ENCODE peak calls at places on chromosomes 4 and X, in ten cellular contexts. One of them, this sample, is unnamed. For H3K36me3 and H3K4me1, the result is how much of the 10 kb centered on the place peaks cover.

GRCh38 chr4:5808081-5808741 is 84.7 kb downstream of the CRMP1 start:
- DNase-seq in ascending aorta: no peak
- DNase-seq in cardiac muscle cell: no peak
- DNase-seq in H1: no peak
- DNase-seq in kidney: no peak
- DNase-seq in thoracic aorta: no peak
- DNase-seq in OCI-LY7: no peak
- DNase-seq in right atrium auricular region: no peak
- DNase-seq in tibial artery: no peak
- DNase-seq in stomach: no peak
- DNase-seq in this sample: no peak

GRCh38 chrX:10296581-10296980 is 139.8 kb downstream of the CLCN4 start:
- DNase-seq in thoracic aorta: no peak
- DNase-seq in cardiac muscle cell: no peak
- DNase-seq in stomach: no peak
- DNase-seq in right atrium auricular region: no peak
- DNase-seq in kidney: no peak
- DNase-seq in H1: no peak
- DNase-seq in ascending aorta: no peak
- DNase-seq in tibial artery: no peak
- DNase-seq in OCI-LY7: no peak
- DNase-seq in this sample: no peak

GRCh38 chrX:71978164-71978563 is 67.5 kb downstream of the NHSL2 start:
- DNase-seq in tibial artery: no peak
- DNase-seq in kidney: no peak
- DNase-seq in cardiac muscle cell: no peak
- DNase-seq in OCI-LY7: no peak
- DNase-seq in right atrium auricular region: no peak
- DNase-seq in ascending aorta: no peak
- DNase-seq in H1: no peak
- DNase-seq in thoracic aorta: no peak
- DNase-seq in stomach: no peak
- DNase-seq in this sample: no peak

GRCh38 chrX:120302434-120302833 is 8.8 kb downstream of the TMEM255A start:
- DNase-seq in kidney: no peak
- DNase-seq in cardiac muscle cell: peak
- DNase-seq in right atrium auricular region: no peak
- DNase-seq in tibial artery: no peak
- DNase-seq in H1: no peak
- DNase-seq in stomach: no peak
- DNase-seq in OCI-LY7: peak
- DNase-seq in thoracic aorta: no peak
- DNase-seq in ascending aorta: peak
- DNase-seq in this sample: peak

GRCh38 chr4:98113005-98113404 is 30.3 kb downstream of the STPG2 start:
- DNase-seq in stomach: no peak
- DNase-seq in right atrium auricular region: no peak
- DNase-seq in ascending aorta: no peak
- DNase-seq in OCI-LY7: peak
- DNase-seq in cardiac muscle cell: peak
- DNase-seq in tibial artery: no peak
- DNase-seq in kidney: no peak
- DNase-seq in thoracic aorta: no peak
- DNase-seq in H1: no peak
- DNase-seq in this sample: peak

GRCh38 chr4:76748649-76749048 is 149.3 kb downstream of the SOWAHB start:
- DNase-seq in ascending aorta: no peak
- DNase-seq in OCI-LY7: peak
- DNase-seq in tibial artery: peak
- DNase-seq in thoracic aorta: no peak
- DNase-seq in cardiac muscle cell: no peak
- DNase-seq in H1: no peak
- DNase-seq in right atrium auricular region: no peak
- DNase-seq in kidney: no peak
- DNase-seq in stomach: peak
- DNase-seq in this sample: peak

GRCh38 chr4:151922306-151922705 is 161.5 kb upstream of the GATB start:
- DNase-seq in cardiac muscle cell: no peak
- DNase-seq in right atrium auricular region: no peak
- DNase-seq in OCI-LY7: no peak
- DNase-seq in stomach: no peak
- DNase-seq in H1: no peak
- DNase-seq in kidney: no peak
- DNase-seq in thoracic aorta: no peak
- DNase-seq in ascending aorta: no peak
- DNase-seq in tibial artery: no peak
- DNase-seq in this sample: no peak

GRCh38 chr4:166482755-166483154 is 609.7 kb downstream of the TLL1 start:
- DNase-seq in ascending aorta: no peak
- DNase-seq in OCI-LY7: no peak
- DNase-seq in cardiac muscle cell: no peak
- DNase-seq in stomach: no peak
- DNase-seq in H1: no peak
- DNase-seq in kidney: no peak
- DNase-seq in tibial artery: no peak
- DNase-seq in thoracic aorta: no peak
- DNase-seq in right atrium auricular region: no peak
- DNase-seq in this sample: no peak

GRCh38 chr4:92387459-92388069 is 83.8 kb downstream of the GRID2 start:
- DNase-seq in ascending aorta: no peak
- DNase-seq in tibial artery: no peak
- DNase-seq in cardiac muscle cell: peak
- DNase-seq in H1: no peak
- DNase-seq in stomach: no peak
- DNase-seq in thoracic aorta: no peak
- DNase-seq in OCI-LY7: peak
- DNase-seq in kidney: no peak
- DNase-seq in right atrium auricular region: no peak
- DNase-seq in this sample: peak

GRCh38 chr4:8176547-8177399 is 18.2 kb upstream of the ABLIM2 start:
- DNase-seq in ascending aorta: no peak
- DNase-seq in OCI-LY7: peak
- DNase-seq in cardiac muscle cell: peak
- DNase-seq in tibial artery: no peak
- DNase-seq in H1: peak
- DNase-seq in stomach: peak
- DNase-seq in thoracic aorta: no peak
- DNase-seq in kidney: no peak
- DNase-seq in right atrium auricular region: peak
- DNase-seq in this sample: peak

GRCh38 chr4:122827899-122828601 is 1.4 kb downstream of the FGF2 start:
- DNase-seq in right atrium auricular region: no peak
- DNase-seq in OCI-LY7: peak
- DNase-seq in stomach: no peak
- DNase-seq in cardiac muscle cell: peak
- DNase-seq in tibial artery: peak
- DNase-seq in H1: peak
- DNase-seq in kidney: no peak
- DNase-seq in ascending aorta: no peak
- DNase-seq in thoracic aorta: no peak
- DNase-seq in this sample: peak

GRCh38 chrX:9577555-9577954 is 112.7 kb downstream of the TBL1X start:
- DNase-seq in H1: no peak
- DNase-seq in cardiac muscle cell: no peak
- DNase-seq in kidney: no peak
- DNase-seq in tibial artery: no peak
- DNase-seq in OCI-LY7: no peak
- DNase-seq in ascending aorta: no peak
- DNase-seq in thoracic aorta: no peak
- DNase-seq in stomach: no peak
- DNase-seq in right atrium auricular region: no peak
- DNase-seq in this sample: no peak

DNA sequence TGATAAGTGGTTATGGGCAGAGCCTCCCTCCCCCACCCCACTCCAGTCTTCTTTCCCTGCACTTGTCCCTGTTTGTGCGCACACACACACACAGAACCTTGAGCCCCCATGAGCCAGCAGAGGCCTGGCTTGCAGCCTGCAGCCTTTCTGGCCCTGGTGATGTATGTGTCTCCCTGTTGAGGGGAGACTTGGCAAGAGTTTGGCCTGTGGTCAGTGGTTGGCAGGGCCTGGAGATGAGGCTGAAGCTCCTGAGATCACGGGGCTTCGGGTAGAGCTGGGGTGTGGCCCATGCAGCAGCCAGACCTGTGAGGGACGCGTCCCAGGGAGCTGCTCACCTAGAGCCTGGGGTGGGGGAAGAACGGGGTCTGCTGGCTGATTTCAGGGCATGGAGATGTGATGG is 2.3 kb downstream of the GPR173 start:
- DNase-seq in OCI-LY7: no peak
- DNase-seq in tibial artery: no peak
- DNase-seq in right atrium auricular region: no peak
- DNase-seq in kidney: no peak
- DNase-seq in ascending aorta: no peak
- DNase-seq in thoracic aorta: no peak
- DNase-seq in stomach: no peak
- DNase-seq in H1: no peak
- DNase-seq in cardiac muscle cell: no peak
- DNase-seq in this sample: no peak
- H3K36me3 ChIP-seq in OCI-LY7: under half
- H3K36me3 ChIP-seq in tibial artery: under half
- H3K36me3 ChIP-seq in right atrium auricular region: under half
- H3K36me3 ChIP-seq in kidney: under half
- H3K36me3 ChIP-seq in ascending aorta: under half
- H3K36me3 ChIP-seq in thoracic aorta: under half
- H3K36me3 ChIP-seq in stomach: under half
- H3K36me3 ChIP-seq in H1: under half
- H3K36me3 ChIP-seq in cardiac muscle cell: under half
- H3K36me3 ChIP-seq in this sample: under half

DNA sequence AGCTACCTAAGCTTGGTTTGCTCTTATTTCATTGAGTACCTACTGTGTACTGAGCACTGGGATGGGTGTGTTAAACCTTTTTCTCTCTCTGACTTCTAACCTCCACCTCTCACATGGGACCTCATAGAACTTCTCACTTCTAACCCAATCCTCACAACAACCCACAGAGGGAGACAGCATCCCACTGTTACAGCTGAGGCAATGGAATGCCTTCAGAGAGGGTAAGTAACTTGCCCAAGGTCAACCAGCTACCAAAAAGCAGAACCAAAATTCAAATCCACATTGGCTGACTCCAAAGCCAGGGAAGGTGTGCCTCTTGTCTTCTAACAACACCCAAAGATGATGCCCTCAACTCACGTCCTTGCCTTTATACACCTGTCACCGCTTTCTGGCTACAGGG is 5.4 kb downstream of the SEL1L3 start:
- DNase-seq in ascending aorta: no peak
- DNase-seq in stomach: no peak
- DNase-seq in right atrium auricular region: no peak
- DNase-seq in thoracic aorta: no peak
- DNase-seq in kidney: no peak
- DNase-seq in OCI-LY7: peak
- DNase-seq in cardiac muscle cell: no peak
- DNase-seq in tibial artery: no peak
- DNase-seq in H1: no peak
- DNase-seq in this sample: no peak
- TF ChIP-seq CTCF in ascending aorta: no peak
- TF ChIP-seq CTCF in stomach: no peak
- TF ChIP-seq CTCF in right atrium auricular region: no peak
- TF ChIP-seq CTCF in thoracic aorta: no peak
- TF ChIP-seq CTCF in kidney: no peak
- TF ChIP-seq CTCF in OCI-LY7: peak
- TF ChIP-seq CTCF in cardiac muscle cell: no peak
- TF ChIP-seq CTCF in tibial artery: no peak
- TF ChIP-seq CTCF in H1: peak
- TF ChIP-seq CTCF in this sample: no peak

GRCh38 chr4:165331316-165331715 is 3.8 kb downstream of the MSMO1 start:
- DNase-seq in H1: no peak
- DNase-seq in ascending aorta: no peak
- DNase-seq in OCI-LY7: peak
- DNase-seq in tibial artery: no peak
- DNase-seq in thoracic aorta: no peak
- DNase-seq in kidney: no peak
- DNase-seq in stomach: no peak
- DNase-seq in right atrium auricular region: no peak
- DNase-seq in cardiac muscle cell: no peak
- DNase-seq in this sample: no peak

GRCh38 chr4:165330666-165331065 is 3.2 kb downstream of the MSMO1 start:
- DNase-seq in ascending aorta: no peak
- DNase-seq in cardiac muscle cell: no peak
- DNase-seq in stomach: no peak
- DNase-seq in kidney: no peak
- DNase-seq in right atrium auricular region: no peak
- DNase-seq in OCI-LY7: no peak
- DNase-seq in thoracic aorta: no peak
- DNase-seq in tibial artery: no peak
- DNase-seq in H1: no peak
- DNase-seq in this sample: no peak

GRCh38 chr4:165331823-165332222 is 4.4 kb downstream of the MSMO1 start:
- DNase-seq in tibial artery: no peak
- DNase-seq in H1: no peak
- DNase-seq in OCI-LY7: no peak
- DNase-seq in kidney: no peak
- DNase-seq in ascending aorta: no peak
- DNase-seq in stomach: no peak
- DNase-seq in thoracic aorta: no peak
- DNase-seq in right atrium auricular region: no peak
- DNase-seq in cardiac muscle cell: no peak
- DNase-seq in this sample: no peak

GRCh38 chr4:165328708-165329107 is 1.2 kb downstream of the MSMO1 start:
- DNase-seq in cardiac muscle cell: no peak
- DNase-seq in H1: no peak
- DNase-seq in OCI-LY7: no peak
- DNase-seq in ascending aorta: no peak
- DNase-seq in tibial artery: no peak
- DNase-seq in stomach: no peak
- DNase-seq in right atrium auricular region: no peak
- DNase-seq in thoracic aorta: no peak
- DNase-seq in kidney: no peak
- DNase-seq in this sample: no peak

GRCh38 chr4:165330071-165330470 is 2.6 kb downstream of the MSMO1 start:
- DNase-seq in thoracic aorta: no peak
- DNase-seq in tibial artery: no peak
- DNase-seq in right atrium auricular region: no peak
- DNase-seq in H1: no peak
- DNase-seq in OCI-LY7: no peak
- DNase-seq in stomach: no peak
- DNase-seq in cardiac muscle cell: no peak
- DNase-seq in ascending aorta: no peak
- DNase-seq in kidney: no peak
- DNase-seq in this sample: no peak
- H3K4me1 ChIP-seq in thoracic aorta: under half
- H3K4me1 ChIP-seq in tibial artery: under half
- H3K4me1 ChIP-seq in right atrium auricular region: under half
- H3K4me1 ChIP-seq in H1: under half
- H3K4me1 ChIP-seq in OCI-LY7: half or more
- H3K4me1 ChIP-seq in stomach: under half
- H3K4me1 ChIP-seq in cardiac muscle cell: under half
- H3K4me1 ChIP-seq in ascending aorta: under half
- H3K4me1 ChIP-seq in kidney: under half
- H3K4me1 ChIP-seq in this sample: under half

DNA sequence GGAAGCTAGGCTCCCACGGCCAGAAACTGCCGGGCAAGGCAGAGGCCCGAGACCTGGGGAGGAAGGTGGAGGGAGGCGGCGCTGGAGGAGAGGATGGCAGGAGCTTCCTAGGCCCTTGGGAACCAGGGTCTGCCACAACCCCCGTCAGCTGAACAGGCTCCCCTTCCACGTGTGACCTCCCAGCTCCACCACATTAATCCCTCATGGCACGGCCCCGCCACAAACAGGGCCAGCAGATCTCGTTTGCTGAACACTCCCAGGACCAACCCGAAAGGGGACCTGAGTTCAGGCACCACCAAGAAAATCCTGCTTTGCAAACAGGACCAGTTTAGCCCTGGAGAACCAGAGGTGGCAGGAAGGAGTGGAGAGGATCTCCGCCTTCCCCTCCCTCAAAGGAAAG is 62.7 kb downstream of the FHDC1 start:
- DNase-seq in OCI-LY7: no peak
- DNase-seq in tibial artery: no peak
- DNase-seq in cardiac muscle cell: no peak
- DNase-seq in stomach: no peak
- DNase-seq in right atrium auricular region: no peak
- DNase-seq in H1: no peak
- DNase-seq in thoracic aorta: no peak
- DNase-seq in ascending aorta: no peak
- DNase-seq in kidney: peak
- DNase-seq in this sample: no peak
- H3K36me3 ChIP-seq in OCI-LY7: under half
- H3K36me3 ChIP-seq in tibial artery: under half
- H3K36me3 ChIP-seq in cardiac muscle cell: under half
- H3K36me3 ChIP-seq in stomach: under half
- H3K36me3 ChIP-seq in right atrium auricular region: under half
- H3K36me3 ChIP-seq in H1: under half
- H3K36me3 ChIP-seq in thoracic aorta: under half
- H3K36me3 ChIP-seq in ascending aorta: under half
- H3K36me3 ChIP-seq in kidney: under half
- H3K36me3 ChIP-seq in this sample: under half